ENCODE peak calls at places on chromosome X, in four cellular contexts. O, H, A and M are unnamed samples.

GRCh38 chrX:109936114-109936513 is 66.8 kb upstream of the TMEM164 start:
- DNase-seq in O (no peak), H (no peak), A (peak; percentile 68), M (no peak)

GRCh38 chrX:150405576-150405975 is 42.5 kb downstream of the MAMLD1 start:
- DNase-seq in O (no peak), H (no peak), A (no peak), M (no peak)

GRCh38 chrX:136495043-136495442 is 2.3 kb upstream of the HTATSF1 start:
- DNase-seq in O (no peak), H (no peak), A (no peak), M (no peak)

GRCh38 chrX:99242001-99242400 is 1168.1 kb downstream of the PCDH19 start:
- DNase-seq in O (no peak), H (no peak), A (no peak), M (no peak)

GRCh38 chrX:64186974-64187761 is 18.3 kb downstream of the AMER1 start:
- DNase-seq in O (no peak), H (no peak), A (no peak), M (no peak)

GRCh38 chrX:40646489-40647306 is 663 bp downstream of the CXorf38 start:
- DNase-seq in O (no peak), H (peak; percentile 42), A (peak; percentile 14), M (peak; percentile 18)

GRCh38 chrX:154351183-154352011 is 23.0 kb downstream of the FLNA start:
- DNase-seq in O (no peak), H (no peak), A (no peak), M (no peak)

GRCh38 chrX:130654409-130654970 is 248.5 kb downstream of the ENOX2 start:
- DNase-seq in O (no peak), H (no peak), A (peak; percentile 6), M (no peak)

GRCh38 chrX:119410027-119410819 is 11.1 kb downstream of the SLC25A43 start:
- DNase-seq in O (peak; percentile 54), H (no peak), A (peak; percentile 46), M (no peak)

GRCh38 chrX:9482408-9482807 is 17.6 kb downstream of the TBL1X start:
- DNase-seq in O (no peak), H (no peak), A (no peak), M (no peak)

GRCh38 chrX:114583646-114584433 is at the start of gene HTR2C:
- DNase-seq in O (no peak), H (no peak), A (no peak), M (no peak)

GRCh38 chrX:124573458-124573857 is 227.1 kb downstream of the SH2D1A start:
- DNase-seq in O (no peak), H (no peak), A (peak; percentile 1), M (no peak)

GRCh38 chrX:111955916-111956315 is 79.9 kb downstream of the TRPC5OS start:
- DNase-seq in O (no peak), H (no peak), A (no peak), M (no peak)

GRCh38 chrX:10932842-10933440 is 178.2 kb upstream of the HCCS start:
- DNase-seq in O (no peak), H (no peak), A (no peak), M (no peak)

GRCh38 chrX:130110379-130111219 is at the start of gene ELF4:
- DNase-seq in O (peak; percentile 40), H (peak; percentile 74), A (peak; percentile 59), M (peak; percentile 29)

GRCh38 chrX:153565996-153566580 is 32.9 kb downstream of the CCNQ start:
- DNase-seq in O (no peak), H (no peak), A (no peak), M (no peak)